ENCODE peak calls at places on chromosomes 16 and 17, in eight cellular contexts. M, W, T, V, J, Z, A and N are unnamed samples. For H3K36me3 and H3K9me3, the result is how much of the 10 kb centered on the place peaks cover.

GRCh38 chr16:11667824-11668589 is at the start of gene SNN:
- DNase-seq in M (peak), W (peak), T (peak), V (peak), J (peak), Z (peak), A (peak), N (peak)

GRCh38 chr16:398551-399277 is 1.7 kb downstream of the NME4 start:
- DNase-seq in M (no peak), W (no peak), T (no peak), V (no peak), J (no peak), Z (no peak), A (no peak), N (no peak)

GRCh38 chr16:22948058-22948602 is 134.2 kb downstream of the HS3ST2 start:
- DNase-seq in M (no peak), W (no peak), T (no peak), V (no peak), J (no peak), Z (peak), A (no peak), N (no peak)

GRCh38 chr16:10551881-10552280 is 28.5 kb downstream of the EMP2 start:
- DNase-seq in M (no peak), W (no peak), T (no peak), V (no peak), J (no peak), Z (no peak), A (no peak), N (no peak)

GRCh38 chr17:3792481-3792880 is 8.5 kb downstream of the ITGAE start:
- DNase-seq in M (no peak), W (no peak), T (no peak), V (no peak), J (no peak), Z (no peak), A (no peak), N (peak)

GRCh38 chr16:78065344-78065743 is 34.1 kb upstream of the WWOX start:
- DNase-seq in M (no peak), W (no peak), T (no peak), V (no peak), J (no peak), Z (no peak), A (no peak), N (no peak)

GRCh38 chr17:4944554-4945175 is 3.7 kb downstream of the PFN1 start:
- DNase-seq in M (no peak), W (no peak), T (no peak), V (no peak), J (peak), Z (no peak), A (peak), N (no peak)

GRCh38 chr17:27319536-27320221 is 25.8 kb downstream of the WSB1 start:
- DNase-seq in M (no peak), W (peak), T (peak), V (peak), J (no peak), Z (peak), A (peak), N (peak)

GRCh38 chr17:19418312-19418992 is 7.4 kb downstream of the RNF112 start:
- DNase-seq in M (no peak), W (peak), T (peak), V (no peak), J (no peak), Z (peak), A (no peak), N (no peak)

GRCh38 chr17:74603032-74603635 is 11.1 kb upstream of the CD300LD start:
- DNase-seq in M (no peak), W (no peak), T (no peak), V (no peak), J (no peak), Z (no peak), A (no peak), N (no peak)

GRCh38 chr16:22120440-22120839 is 28.1 kb downstream of the VWA3A start:
- DNase-seq in M (no peak), W (no peak), T (no peak), V (no peak), J (no peak), Z (no peak), A (no peak), N (no peak)

GRCh38 chr16:88773812-88774291 is 11.2 kb downstream of the PIEZO1 start:
- DNase-seq in M (no peak), W (peak), T (no peak), V (peak), J (peak), Z (peak), A (peak), N (peak)

GRCh38 chr17:76132574-76133338 is 8.3 kb downstream of the FOXJ1 start:
- DNase-seq in M (no peak), W (no peak), T (no peak), V (no peak), J (no peak), Z (no peak), A (no peak), N (peak)

GRCh38 chr17:8488931-8489330 is 53.2 kb downstream of the NDEL1 start:
- DNase-seq in M (no peak), W (peak), T (no peak), V (peak), J (no peak), Z (peak), A (peak), N (no peak)

GRCh38 chr17:82582208-82582607 is 62.7 kb downstream of the FOXK2 start:
- DNase-seq in M (no peak), W (peak), T (no peak), V (peak), J (no peak), Z (peak), A (no peak), N (no peak)

GRCh38 chr16:85614338-85615013 is 1.4 kb downstream of the GSE1 start:
- DNase-seq in M (no peak), W (no peak), T (no peak), V (no peak), J (no peak), Z (no peak), A (no peak), N (peak)

GRCh38 chr17:1188812-1189211 is 9.0 kb upstream of the ABR start:
- DNase-seq in M (no peak), W (peak), T (peak), V (peak), J (no peak), Z (peak), A (peak), N (peak)

GRCh38 chr16:50207652-50208051 is 54.5 kb downstream of the TENT4B start:
- DNase-seq in M (no peak), W (peak), T (no peak), V (peak), J (no peak), Z (peak), A (no peak), N (no peak)

GRCh38 chr17:80426671-80427326 is 11.8 kb downstream of the ENDOV start:
- DNase-seq in M (peak), W (peak), T (peak), V (peak), J (peak), Z (peak), A (peak), N (peak)

GRCh38 chr17:64536913-64537312 is 30.1 kb downstream of the CEP95 start:
- DNase-seq in M (no peak), W (no peak), T (no peak), V (no peak), J (no peak), Z (no peak), A (no peak), N (no peak)

GRCh38 chr17:64540118-64540776 is 33.5 kb downstream of the CEP95 start:
- DNase-seq in M (no peak), W (no peak), T (no peak), V (no peak), J (no peak), Z (no peak), A (no peak), N (no peak)

GRCh38 chr17:64535357-64535756 is 28.6 kb downstream of the CEP95 start:
- DNase-seq in M (no peak), W (no peak), T (no peak), V (no peak), J (no peak), Z (no peak), A (no peak), N (no peak)

GRCh38 chr17:64538508-64539120 is 31.8 kb downstream of the CEP95 start:
- DNase-seq in M (no peak), W (no peak), T (no peak), V (no peak), J (no peak), Z (no peak), A (no peak), N (no peak)

DNA sequence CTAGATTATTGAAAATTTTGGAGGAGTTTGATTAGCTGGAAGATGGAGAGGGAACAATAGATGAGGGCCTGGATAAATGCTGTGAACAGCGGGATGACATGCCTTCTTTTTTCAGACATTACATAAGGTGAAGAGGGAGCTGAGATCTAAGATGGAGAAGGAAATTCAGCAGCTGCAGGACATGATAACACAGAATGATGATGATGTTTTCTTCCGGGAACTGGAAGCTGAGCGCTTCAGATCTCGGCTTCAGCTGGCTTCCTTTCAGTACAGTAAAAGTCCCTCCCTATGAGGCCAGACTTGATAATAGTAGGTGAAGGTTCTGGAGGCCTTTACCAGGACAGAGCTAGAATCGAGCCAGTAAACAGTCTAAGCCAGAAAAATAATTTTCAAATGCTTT is 30.7 kb downstream of the CEP95 start:
- DNase-seq in M (no peak), W (no peak), T (no peak), V (no peak), J (no peak), Z (no peak), A (no peak), N (no peak)
- H3K36me3 ChIP-seq in M (under half), W (half or more), T (under half), V (half or more), J (half or more), Z (half or more), A (half or more), N (under half)

DNA sequence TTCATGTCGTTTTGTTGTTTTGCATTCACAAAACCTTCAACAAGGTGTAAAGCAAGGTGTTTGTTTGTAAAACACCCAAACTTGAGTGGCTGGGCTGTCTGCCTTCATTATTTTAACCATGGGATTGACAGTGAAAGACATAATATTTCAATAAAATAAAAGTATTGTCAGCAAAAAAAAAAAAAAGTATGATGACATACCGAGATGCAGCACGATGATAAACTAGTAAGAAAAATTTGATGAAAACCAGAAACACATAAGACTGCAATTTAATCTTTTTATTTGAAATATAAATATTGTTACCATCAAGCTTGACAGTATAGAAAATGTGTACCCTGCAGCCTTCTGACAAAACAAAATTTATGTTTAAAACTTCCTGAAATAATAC is 419.3 kb upstream of the DYNLRB2 start:
- DNase-seq in M (no peak), W (no peak), T (no peak), V (no peak), J (no peak), Z (no peak), A (no peak), N (no peak)
- H3K9me3 ChIP-seq in M (under half), W (under half), T (under half), V (under half), J (under half), Z (under half), A (under half), N (under half)

DNA sequence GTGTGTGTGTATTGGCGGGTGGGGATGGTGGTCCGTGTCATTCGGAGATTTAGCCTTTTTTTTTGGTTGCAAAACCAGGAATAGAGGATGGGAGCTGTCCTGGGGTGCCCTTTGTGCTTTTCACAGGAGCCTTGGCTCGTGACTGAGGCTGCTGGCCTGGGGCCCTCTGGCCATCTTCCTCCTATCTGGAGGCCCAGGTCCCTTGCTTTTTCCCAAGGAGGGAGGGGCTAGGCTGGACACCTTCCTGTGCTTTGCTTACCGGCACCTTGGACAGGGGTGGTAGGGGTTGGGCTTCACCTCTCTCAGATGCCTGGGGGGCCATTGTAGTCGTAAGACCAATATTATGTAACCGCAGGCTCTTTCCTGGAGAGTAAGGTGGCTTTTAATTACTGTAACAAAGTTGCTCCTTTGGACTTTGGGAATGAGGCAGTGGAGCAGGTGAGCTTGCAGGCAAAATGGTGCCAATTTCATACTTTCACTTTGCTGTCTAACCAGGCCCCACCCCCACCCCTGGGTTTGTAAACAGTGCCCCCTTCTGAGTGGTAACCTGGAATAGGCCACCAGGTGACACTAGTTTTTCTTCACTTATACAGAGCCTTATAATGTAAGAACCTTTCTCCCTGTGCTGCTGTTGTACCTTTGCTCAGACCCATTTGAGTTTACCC is 1.2 kb downstream of the DYNLL2 start:
- DNase-seq in M (peak), W (no peak), T (peak), V (peak), J (peak), Z (peak), A (peak), N (peak)
- H3K27ac ChIP-seq in M (peak), W (peak), T (peak), V (peak), J (peak), Z (peak), A (peak), N (peak)

GRCh38 chr16:72043058-72043457 is 11.2 kb upstream of the HP start:
- DNase-seq in M (no peak), W (no peak), T (no peak), V (no peak), J (no peak), Z (no peak), A (no peak), N (no peak)
- H3K36me3 ChIP-seq in M (under half), W (under half), T (under half), V (under half), J (under half), Z (under half), A (under half), N (under half)

GRCh38 chr16:3400779-3401688 is at the start of the genes ZNF174 and ZSCAN32:
- DNase-seq in M (peak), W (peak), T (peak), V (peak), J (peak), Z (peak), A (peak), N (peak)
- H3K9me3 ChIP-seq in M (under half), W (under half), T (under half), V (under half), J (under half), Z (under half), A (under half), N (under half)